ENCODE peak calls at places on chromosomes 11 and 22, in six cellular contexts. P, F, A, Z, H and Q are unnamed samples.

GRCh38 chr11:116887909-116888556 is 50.6 kb upstream of the APOA1 start:
- DNase-seq in P (peak; percentile 30), F (no peak), A (no peak), Z (no peak), H (no peak), Q (no peak)

GRCh38 chr22:37904572-37905533 is 1.2 kb upstream of the MICALL1 start:
- DNase-seq in P (peak; percentile 97), F (peak; percentile 91), A (no peak), Z (peak; percentile 96), H (no peak), Q (peak; percentile 87)

GRCh38 chr11:99142237-99142636 is 121.5 kb downstream of the CNTN5 start:
- DNase-seq in P (no peak), F (no peak), A (no peak), Z (no peak), H (no peak), Q (no peak)

GRCh38 chr11:128790200-128790599 is 76.9 kb downstream of the KCNJ1 start:
- DNase-seq in P (peak; percentile 20), F (no peak), A (no peak), Z (no peak), H (no peak), Q (peak; percentile 87)

GRCh38 chr11:19714093-19714386 is 1.4 kb downstream of the NAV2 start:
- DNase-seq in P (no peak), F (no peak), A (no peak), Z (no peak), H (no peak), Q (no peak)

GRCh38 chr11:27291302-27291889 is 71.6 kb downstream of the CCDC34 start:
- DNase-seq in P (no peak), F (no peak), A (no peak), Z (no peak), H (no peak), Q (peak; percentile 37)

GRCh38 chr22:25141994-25142620 is 57.6 kb upstream of the CRYBB3 start:
- DNase-seq in P (peak; percentile 64), F (no peak), A (no peak), Z (no peak), H (no peak), Q (peak; percentile 55)

GRCh38 chr22:33386270-33386669 is 328.1 kb upstream of the SYN3 start:
- DNase-seq in P (no peak), F (no peak), A (no peak), Z (no peak), H (no peak), Q (no peak)

GRCh38 chr11:48013269-48013901 is 33.0 kb downstream of the PTPRJ start:
- DNase-seq in P (no peak), F (no peak), A (peak; percentile 38), Z (no peak), H (no peak), Q (no peak)

GRCh38 chr22:23261900-23262450 is 81.7 kb downstream of the BCR start:
- DNase-seq in P (no peak), F (no peak), A (no peak), Z (no peak), H (no peak), Q (no peak)

GRCh38 chr11:44858796-44859527 is 91.7 kb downstream of the TP53I11 start:
- DNase-seq in P (no peak), F (no peak), A (no peak), Z (no peak), H (no peak), Q (no peak)

GRCh38 chr11:44963071-44963575 is 12.4 kb upstream of the TP53I11 start:
- DNase-seq in P (no peak), F (no peak), A (no peak), Z (no peak), H (no peak), Q (no peak)

GRCh38 chr11:44974402-44975000 is 23.8 kb upstream of the TP53I11 start:
- DNase-seq in P (no peak), F (no peak), A (no peak), Z (no peak), H (no peak), Q (no peak)

GRCh38 chr22:21041937-21042336 is 3.8 kb upstream of the LRRC74B start:
- DNase-seq in P (peak; percentile 73), F (no peak), A (no peak), Z (no peak), H (no peak), Q (peak; percentile 39)

GRCh38 chr11:61754534-61755482 is 2.4 kb downstream of the MYRF start:
- DNase-seq in P (no peak), F (no peak), A (no peak), Z (no peak), H (no peak), Q (no peak)

GRCh38 chr22:19631899-19632670 is 82.2 kb upstream of the SEPTIN5 start:
- DNase-seq in P (peak; percentile 55), F (peak; percentile 21), A (no peak), Z (peak; percentile 10), H (no peak), Q (peak; percentile 77)

GRCh38 chr11:29432719-29433325 is 584.0 kb downstream of the KCNA4 start:
- DNase-seq in P (peak; percentile 68), F (peak; percentile 12), A (no peak), Z (no peak), H (no peak), Q (peak; percentile 55)

GRCh38 chr22:43228330-43228729 is 41.4 kb upstream of the TTLL12 start:
- DNase-seq in P (no peak), F (peak; percentile 43), A (no peak), Z (no peak), H (no peak), Q (peak; percentile 65)

GRCh38 chr11:2164861-2165555 is 4.0 kb upstream of the INS start:
- DNase-seq in P (no peak), F (no peak), A (no peak), Z (no peak), H (no peak), Q (peak; percentile 22)

GRCh38 chr22:17767236-17768065 is 6.8 kb downstream of the BID start:
- DNase-seq in P (no peak), F (no peak), A (no peak), Z (no peak), H (no peak), Q (no peak)

GRCh38 chr22:35401863-35402262 is 1.9 kb downstream of the MCM5 start:
- DNase-seq in P (no peak), F (no peak), A (no peak), Z (no peak), H (no peak), Q (no peak)

GRCh38 chr11:33802414-33802950 is 28.2 kb upstream of the FBXO3 start:
- DNase-seq in P (peak; percentile 68), F (peak; percentile 57), A (peak; percentile 57), Z (peak; percentile 71), H (no peak), Q (peak; percentile 90)

GRCh38 chr11:3022300-3022967 is 30.3 kb upstream of the NAP1L4 start:
- DNase-seq in P (no peak), F (no peak), A (no peak), Z (peak; percentile 50), H (no peak), Q (peak; percentile 40)